ENCODE peak calls at places on chromosomes 11 and 22, in four cellular contexts. One of them, this sample, is unnamed.

GRCh38 chr11:44179173-44179572 is 83.7 kb downstream of the EXT2 start:
- DNase-seq in stomach: no peak
- DNase-seq in PC-3: no peak
- DNase-seq in CD8-positive, alpha-beta T cell: no peak
- DNase-seq in this sample: no peak

GRCh38 chr11:35166369-35167360 is 27.7 kb downstream of the CD44 start:
- DNase-seq in PC-3: peak; percentile 98
- DNase-seq in stomach: no peak
- DNase-seq in CD8-positive, alpha-beta T cell: no peak
- DNase-seq in this sample: peak; percentile 88

GRCh38 chr11:116357769-116358544 is 414.8 kb downstream of the BUD13 start:
- DNase-seq in CD8-positive, alpha-beta T cell: no peak
- DNase-seq in PC-3: no peak
- DNase-seq in stomach: no peak
- DNase-seq in this sample: no peak

GRCh38 chr11:110955797-110956196 is 243.6 kb upstream of the ARHGAP20 start:
- DNase-seq in stomach: no peak
- DNase-seq in PC-3: no peak
- DNase-seq in CD8-positive, alpha-beta T cell: no peak
- DNase-seq in this sample: no peak

GRCh38 chr11:88631497-88631896 is 294.0 kb upstream of the CTSC start:
- DNase-seq in stomach: no peak
- DNase-seq in PC-3: peak; percentile 52
- DNase-seq in CD8-positive, alpha-beta T cell: no peak
- DNase-seq in this sample: peak; percentile 26

GRCh38 chr22:50531546-50532352 is 1.9 kb upstream of the TYMP start:
- DNase-seq in stomach: peak; percentile 84
- DNase-seq in CD8-positive, alpha-beta T cell: peak; percentile 72
- DNase-seq in PC-3: peak; percentile 43
- DNase-seq in this sample: peak; percentile 48

GRCh38 chr11:58292017-58292416 is 24.0 kb upstream of the OR10W1 start:
- DNase-seq in PC-3: no peak
- DNase-seq in CD8-positive, alpha-beta T cell: no peak
- DNase-seq in stomach: no peak
- DNase-seq in this sample: no peak

GRCh38 chr11:17393472-17393871 is 5.0 kb upstream of the KCNJ11 start:
- DNase-seq in PC-3: no peak
- DNase-seq in stomach: no peak
- DNase-seq in CD8-positive, alpha-beta T cell: no peak
- DNase-seq in this sample: no peak

GRCh38 chr11:2913029-2913431 is 16.2 kb downstream of the PHLDA2 start:
- DNase-seq in stomach: no peak
- DNase-seq in CD8-positive, alpha-beta T cell: no peak
- DNase-seq in PC-3: peak; percentile 26
- DNase-seq in this sample: no peak

GRCh38 chr11:88383446-88383845 is 45.9 kb upstream of the CTSC start:
- DNase-seq in CD8-positive, alpha-beta T cell: no peak
- DNase-seq in stomach: no peak
- DNase-seq in PC-3: peak; percentile 48
- DNase-seq in this sample: no peak

GRCh38 chr11:9626778-9627394 is 37.0 kb upstream of the SWAP70 start:
- DNase-seq in CD8-positive, alpha-beta T cell: no peak
- DNase-seq in stomach: no peak
- DNase-seq in PC-3: no peak
- DNase-seq in this sample: no peak

GRCh38 chr22:19960491-19961200 is 19.0 kb upstream of the TXNRD2 start:
- DNase-seq in stomach: no peak
- DNase-seq in PC-3: no peak
- DNase-seq in CD8-positive, alpha-beta T cell: no peak
- DNase-seq in this sample: no peak

GRCh38 chr11:44596541-44597276 is 31.2 kb downstream of the CD82 start:
- DNase-seq in PC-3: no peak
- DNase-seq in stomach: no peak
- DNase-seq in CD8-positive, alpha-beta T cell: peak; percentile 45
- DNase-seq in this sample: no peak

GRCh38 chr11:44788536-44789227 is 61.9 kb downstream of the TSPAN18 start:
- DNase-seq in CD8-positive, alpha-beta T cell: no peak
- DNase-seq in stomach: no peak
- DNase-seq in PC-3: no peak
- DNase-seq in this sample: no peak

GRCh38 chr11:78516281-78516680 is 58.4 kb downstream of the NARS2 start:
- DNase-seq in CD8-positive, alpha-beta T cell: no peak
- DNase-seq in stomach: no peak
- DNase-seq in PC-3: no peak
- DNase-seq in this sample: no peak

GRCh38 chr22:33792837-33793236 is 127.4 kb downstream of the LARGE1 start:
- DNase-seq in PC-3: no peak
- DNase-seq in stomach: no peak
- DNase-seq in CD8-positive, alpha-beta T cell: no peak
- DNase-seq in this sample: no peak

GRCh38 chr11:61513143-61513740 is 4.7 kb downstream of the LRRC10B start:
- DNase-seq in stomach: no peak
- DNase-seq in CD8-positive, alpha-beta T cell: no peak
- DNase-seq in PC-3: peak; percentile 60
- DNase-seq in this sample: no peak

GRCh38 chr22:26846645-26847044 is 189.3 kb downstream of the MIAT start:
- DNase-seq in PC-3: no peak
- DNase-seq in stomach: no peak
- DNase-seq in CD8-positive, alpha-beta T cell: no peak
- DNase-seq in this sample: no peak

GRCh38 chr22:46107089-46107664 is 43.1 kb upstream of the PPARA start:
- DNase-seq in CD8-positive, alpha-beta T cell: no peak
- DNase-seq in stomach: peak; percentile 85
- DNase-seq in PC-3: no peak
- DNase-seq in this sample: no peak

GRCh38 chr22:39733191-39733590 is 160.4 kb downstream of the ENTHD1 start:
- DNase-seq in PC-3: no peak
- DNase-seq in stomach: no peak
- DNase-seq in CD8-positive, alpha-beta T cell: no peak
- DNase-seq in this sample: no peak

GRCh38 chr11:96337541-96338530 is 5.2 kb downstream of the MAML2 start:
- DNase-seq in stomach: no peak
- DNase-seq in CD8-positive, alpha-beta T cell: no peak
- DNase-seq in PC-3: no peak
- DNase-seq in this sample: no peak

GRCh38 chr11:8786933-8787332 is 104.3 kb downstream of the RPL27A start:
- DNase-seq in stomach: no peak
- DNase-seq in CD8-positive, alpha-beta T cell: no peak
- DNase-seq in PC-3: no peak
- DNase-seq in this sample: no peak

GRCh38 chr11:2214527-2215229 is 43.1 kb upstream of the TH start:
- DNase-seq in PC-3: no peak
- DNase-seq in stomach: no peak
- DNase-seq in CD8-positive, alpha-beta T cell: no peak
- DNase-seq in this sample: no peak

GRCh38 chr11:128361451-128362020 is 225.8 kb downstream of the ETS1 start:
- DNase-seq in stomach: peak; percentile 51
- DNase-seq in PC-3: peak; percentile 58
- DNase-seq in CD8-positive, alpha-beta T cell: no peak
- DNase-seq in this sample: no peak

DNA sequence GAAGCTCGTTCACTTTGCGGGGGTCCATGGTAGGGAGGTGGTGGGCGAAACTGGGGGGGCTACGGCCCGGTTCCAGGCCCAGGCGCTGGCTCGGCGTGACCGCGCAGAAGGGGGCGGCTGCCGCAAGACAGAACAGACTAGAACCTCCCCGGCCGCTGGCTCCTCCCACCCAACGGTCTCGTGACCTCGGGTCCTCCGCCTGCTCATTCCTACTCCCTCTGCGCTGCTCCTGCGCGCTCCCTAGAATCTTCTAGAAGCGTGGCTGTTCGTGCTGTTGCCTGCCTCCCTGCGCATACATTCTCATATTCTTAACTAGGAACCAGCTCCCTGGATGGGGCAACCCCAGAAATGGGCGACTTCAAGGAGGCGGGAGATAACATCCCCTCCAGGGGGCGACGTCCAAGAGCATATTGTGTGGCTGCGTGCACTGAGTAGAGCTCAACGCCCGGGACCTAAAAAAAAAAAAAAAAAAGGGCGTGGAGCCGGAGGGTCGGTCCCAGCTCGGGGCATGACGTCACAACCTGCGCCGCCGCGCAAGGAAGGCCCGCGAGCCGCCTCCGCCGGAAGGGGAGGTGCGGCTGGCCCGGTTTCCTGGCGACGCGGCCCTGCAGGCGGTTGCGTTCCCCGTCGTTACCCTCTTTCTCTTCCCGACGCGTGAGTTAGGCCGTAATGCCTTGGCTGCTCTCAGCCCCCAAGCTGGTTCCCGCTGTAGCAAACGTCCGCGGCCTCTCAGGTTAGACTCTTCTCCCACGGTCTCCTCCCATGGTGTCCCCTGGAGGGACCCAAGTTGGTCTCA is at the start of the genes ST13 and XPNPEP3:
- DNase-seq in stomach: peak; percentile 97
- DNase-seq in PC-3: peak; percentile 90
- DNase-seq in CD8-positive, alpha-beta T cell: peak; percentile 93
- DNase-seq in this sample: peak; percentile 89
- TF ChIP-seq CTCF in stomach: no peak
- TF ChIP-seq CTCF in PC-3: peak; percentile 22
- TF ChIP-seq CTCF in CD8-positive, alpha-beta T cell: peak; percentile 42
- TF ChIP-seq CTCF in this sample: peak; percentile 55

DNA sequence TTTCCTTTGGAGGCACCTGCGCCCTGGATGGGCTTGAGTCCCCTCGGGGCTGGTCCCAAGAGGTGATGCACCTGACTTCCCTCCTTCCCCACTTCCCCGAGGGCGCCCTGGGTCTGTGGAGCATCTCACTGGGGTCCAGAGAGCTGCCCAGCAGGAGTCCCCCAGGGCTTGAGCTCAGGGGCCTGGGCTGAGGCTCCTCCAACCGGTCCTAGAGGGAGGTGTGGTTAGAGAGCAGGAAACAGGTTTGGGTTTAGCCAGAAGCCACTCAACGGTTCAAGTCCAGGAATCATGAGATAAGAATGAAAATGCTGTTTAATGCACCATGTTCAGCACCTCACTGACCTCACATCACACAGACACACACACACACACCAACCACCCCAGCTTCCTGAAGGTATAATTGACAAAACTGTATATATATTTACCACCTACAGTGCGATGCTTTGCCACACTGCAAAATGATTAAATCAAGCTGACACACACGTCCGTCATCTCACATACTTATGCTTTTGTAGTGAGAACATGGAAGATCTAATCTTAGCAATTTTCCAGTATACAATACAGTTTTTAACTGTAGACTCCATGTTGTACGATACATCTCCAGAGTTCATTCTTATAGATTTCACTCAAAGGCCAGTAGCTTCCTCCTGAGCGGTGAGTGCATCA is 629 bp upstream of the IGLL1 start:
- DNase-seq in PC-3: no peak
- DNase-seq in stomach: no peak
- DNase-seq in CD8-positive, alpha-beta T cell: no peak
- DNase-seq in this sample: no peak
- H3K4me1 ChIP-seq in PC-3: no peaks in the 10 kb centered on the region
- H3K4me1 ChIP-seq in stomach: no peaks in the 10 kb centered on the region
- H3K4me1 ChIP-seq in CD8-positive, alpha-beta T cell: no peaks in the 10 kb centered on the region
- H3K4me1 ChIP-seq in this sample: no peaks in the 10 kb centered on the region

GRCh38 chr22:41001722-41002122 is 50.5 kb downstream of the RBX1 start:
- DNase-seq in stomach: no peak
- DNase-seq in PC-3: peak; percentile 63
- DNase-seq in CD8-positive, alpha-beta T cell: no peak
- DNase-seq in this sample: peak; percentile 60
- H3K27ac ChIP-seq in stomach: no peak overlapping the region
- H3K27ac ChIP-seq in PC-3: no peak overlapping the region
- H3K27ac ChIP-seq in CD8-positive, alpha-beta T cell: no peak overlapping the region
- H3K27ac ChIP-seq in this sample: no peak overlapping the region

GRCh38 chr11:90476442-90477007 is 253.7 kb upstream of the CHORDC1 start:
- DNase-seq in PC-3: peak; percentile 76
- DNase-seq in stomach: peak; percentile 37
- DNase-seq in CD8-positive, alpha-beta T cell: no peak
- DNase-seq in this sample: peak; percentile 71
- TF ChIP-seq CTCF in PC-3: peak; percentile 83
- TF ChIP-seq CTCF in stomach: peak; percentile 39
- TF ChIP-seq CTCF in CD8-positive, alpha-beta T cell: no peak
- TF ChIP-seq CTCF in this sample: peak; percentile 75

DNA sequence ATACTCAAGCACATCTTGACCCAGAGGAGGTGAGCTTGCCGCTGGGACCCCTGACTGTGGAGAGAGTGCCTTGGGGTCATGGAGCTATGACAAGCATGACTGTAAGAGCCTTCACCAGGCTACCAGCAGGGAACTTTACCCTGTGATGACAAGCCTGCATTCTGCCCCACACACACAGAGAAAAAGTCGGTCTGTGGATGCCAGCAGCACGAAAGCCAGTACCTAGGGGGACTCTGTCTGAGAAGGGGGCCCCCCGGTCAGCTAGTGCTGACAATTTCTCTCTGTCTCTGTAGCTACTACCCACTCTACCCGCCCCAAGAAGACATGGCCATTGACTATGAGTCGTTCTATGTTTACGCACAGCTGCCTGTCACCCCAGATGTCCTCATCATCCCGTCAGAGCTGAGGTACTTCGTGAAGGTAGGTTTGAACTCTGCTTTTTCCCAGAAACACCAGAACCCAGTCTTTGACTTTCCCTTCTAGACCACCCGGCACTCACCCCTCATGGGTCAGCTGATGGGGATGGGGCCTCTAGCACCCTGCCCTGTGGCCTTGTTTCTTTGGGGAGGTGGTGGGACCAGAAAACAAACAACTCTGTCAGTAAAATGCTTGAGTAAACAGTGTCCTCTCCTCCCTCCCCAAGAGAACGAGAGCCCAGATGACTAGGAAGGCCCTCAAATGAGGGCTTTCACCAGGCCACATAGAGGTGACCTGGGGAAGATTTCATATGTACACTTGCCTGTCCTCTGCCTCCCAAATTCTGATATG is 18.9 kb upstream of the CDC42EP2 start:
- DNase-seq in CD8-positive, alpha-beta T cell: no peak
- DNase-seq in stomach: no peak
- DNase-seq in PC-3: no peak
- DNase-seq in this sample: no peak
- H3K4me1 ChIP-seq in CD8-positive, alpha-beta T cell: no peaks in the 10 kb centered on the region
- H3K4me1 ChIP-seq in stomach: peaks cover 94% of the 10 kb centered on the region
- H3K4me1 ChIP-seq in PC-3: peaks cover 12% of the 10 kb centered on the region
- H3K4me1 ChIP-seq in this sample: no peaks in the 10 kb centered on the region

GRCh38 chr22:28904211-28904808 is 20.9 kb downstream of the ZNRF3 start:
- DNase-seq in stomach: no peak
- DNase-seq in PC-3: no peak
- DNase-seq in CD8-positive, alpha-beta T cell: no peak
- DNase-seq in this sample: peak; percentile 57
- H3K27ac ChIP-seq in stomach: no peak overlapping the region
- H3K27ac ChIP-seq in PC-3: no peak overlapping the region
- H3K27ac ChIP-seq in CD8-positive, alpha-beta T cell: no peak overlapping the region
- H3K27ac ChIP-seq in this sample: no peak overlapping the region